ENCODE peak calls at places on chromosomes 1 and 21, in six cellular contexts. One of them, this sample, is unnamed.

GRCh38 chr1:206486995-206487788 is 16.9 kb downstream of the IKBKE start:
- DNase-seq in sigmoid colon: no peak
- DNase-seq in tibial artery: no peak
- DNase-seq in uterus: no peak
- DNase-seq in cardiac fibroblast: no peak
- DNase-seq in left ventricle myocardium inferior: no peak
- DNase-seq in this sample: no peak

GRCh38 chr1:199403421-199404116 is 623.9 kb upstream of the NR5A2 start:
- DNase-seq in sigmoid colon: no peak
- DNase-seq in tibial artery: no peak
- DNase-seq in uterus: no peak
- DNase-seq in cardiac fibroblast: peak
- DNase-seq in left ventricle myocardium inferior: no peak
- DNase-seq in this sample: no peak

GRCh38 chr1:50553921-50554320 is 130.7 kb upstream of the DMRTA2 start:
- DNase-seq in sigmoid colon: no peak
- DNase-seq in tibial artery: no peak
- DNase-seq in uterus: no peak
- DNase-seq in cardiac fibroblast: no peak
- DNase-seq in left ventricle myocardium inferior: no peak
- DNase-seq in this sample: no peak

GRCh38 chr1:227728059-227728891 is 6.8 kb downstream of the JMJD4 start:
- DNase-seq in sigmoid colon: peak
- DNase-seq in tibial artery: peak
- DNase-seq in uterus: peak
- DNase-seq in cardiac fibroblast: peak
- DNase-seq in left ventricle myocardium inferior: peak
- DNase-seq in this sample: peak

GRCh38 chr1:32759521-32759980 is 57.0 kb upstream of the SYNC start:
- DNase-seq in sigmoid colon: no peak
- DNase-seq in tibial artery: no peak
- DNase-seq in uterus: no peak
- DNase-seq in cardiac fibroblast: no peak
- DNase-seq in left ventricle myocardium inferior: no peak
- DNase-seq in this sample: peak

GRCh38 chr1:209989525-209989924 is 51.5 kb downstream of the SYT14 start:
- DNase-seq in sigmoid colon: no peak
- DNase-seq in tibial artery: no peak
- DNase-seq in uterus: no peak
- DNase-seq in cardiac fibroblast: peak
- DNase-seq in left ventricle myocardium inferior: no peak
- DNase-seq in this sample: peak

GRCh38 chr1:210272666-210273065 is 40.1 kb downstream of the SERTAD4 start:
- DNase-seq in sigmoid colon: no peak
- DNase-seq in tibial artery: no peak
- DNase-seq in uterus: no peak
- DNase-seq in cardiac fibroblast: no peak
- DNase-seq in left ventricle myocardium inferior: no peak
- DNase-seq in this sample: no peak

GRCh38 chr1:30744060-30744756 is 13.4 kb downstream of the LAPTM5 start:
- DNase-seq in sigmoid colon: no peak
- DNase-seq in tibial artery: no peak
- DNase-seq in uterus: no peak
- DNase-seq in cardiac fibroblast: peak
- DNase-seq in left ventricle myocardium inferior: no peak
- DNase-seq in this sample: peak

GRCh38 chr1:88983791-88984552 is 8.5 kb downstream of the KYAT3 start:
- DNase-seq in sigmoid colon: no peak
- DNase-seq in tibial artery: no peak
- DNase-seq in uterus: no peak
- DNase-seq in cardiac fibroblast: peak
- DNase-seq in left ventricle myocardium inferior: no peak
- DNase-seq in this sample: peak

GRCh38 chr1:159828916-159829634 is 2.4 kb downstream of the SLAMF8 start:
- DNase-seq in sigmoid colon: no peak
- DNase-seq in tibial artery: peak
- DNase-seq in uterus: no peak
- DNase-seq in cardiac fibroblast: peak
- DNase-seq in left ventricle myocardium inferior: peak
- DNase-seq in this sample: no peak

GRCh38 chr1:90534669-90535379 is 182.3 kb downstream of the BARHL2 start:
- DNase-seq in sigmoid colon: no peak
- DNase-seq in tibial artery: no peak
- DNase-seq in uterus: no peak
- DNase-seq in cardiac fibroblast: no peak
- DNase-seq in left ventricle myocardium inferior: no peak
- DNase-seq in this sample: no peak

GRCh38 chr1:53145942-53146708 is 3.7 kb upstream of the SLC1A7 start:
- DNase-seq in sigmoid colon: peak
- DNase-seq in tibial artery: peak
- DNase-seq in uterus: peak
- DNase-seq in cardiac fibroblast: peak
- DNase-seq in left ventricle myocardium inferior: peak
- DNase-seq in this sample: peak

GRCh38 chr1:35864813-35865212 is 18.2 kb upstream of the AGO1 start:
- DNase-seq in sigmoid colon: no peak
- DNase-seq in tibial artery: no peak
- DNase-seq in uterus: no peak
- DNase-seq in cardiac fibroblast: no peak
- DNase-seq in left ventricle myocardium inferior: no peak
- DNase-seq in this sample: no peak

GRCh38 chr1:184469391-184469790 is 82.6 kb downstream of the C1orf21 start:
- DNase-seq in sigmoid colon: no peak
- DNase-seq in tibial artery: no peak
- DNase-seq in uterus: no peak
- DNase-seq in cardiac fibroblast: no peak
- DNase-seq in left ventricle myocardium inferior: no peak
- DNase-seq in this sample: no peak

GRCh38 chr1:184473176-184473966 is 86.5 kb downstream of the C1orf21 start:
- DNase-seq in sigmoid colon: no peak
- DNase-seq in tibial artery: no peak
- DNase-seq in uterus: no peak
- DNase-seq in cardiac fibroblast: no peak
- DNase-seq in left ventricle myocardium inferior: no peak
- DNase-seq in this sample: no peak

GRCh38 chr1:184467295-184467694 is 80.5 kb downstream of the C1orf21 start:
- DNase-seq in sigmoid colon: no peak
- DNase-seq in tibial artery: no peak
- DNase-seq in uterus: no peak
- DNase-seq in cardiac fibroblast: no peak
- DNase-seq in left ventricle myocardium inferior: no peak
- DNase-seq in this sample: no peak

GRCh38 chr1:184472117-184472516 is 85.3 kb downstream of the C1orf21 start:
- DNase-seq in sigmoid colon: no peak
- DNase-seq in tibial artery: no peak
- DNase-seq in uterus: no peak
- DNase-seq in cardiac fibroblast: no peak
- DNase-seq in left ventricle myocardium inferior: no peak
- DNase-seq in this sample: no peak

GRCh38 chr1:184471686-184472085 is 84.9 kb downstream of the C1orf21 start:
- DNase-seq in sigmoid colon: no peak
- DNase-seq in tibial artery: no peak
- DNase-seq in uterus: no peak
- DNase-seq in cardiac fibroblast: no peak
- DNase-seq in left ventricle myocardium inferior: no peak
- DNase-seq in this sample: no peak
- TF ChIP-seq CTCF in sigmoid colon: no peak
- TF ChIP-seq CTCF in tibial artery: no peak
- TF ChIP-seq CTCF in uterus: no peak
- TF ChIP-seq CTCF in cardiac fibroblast: no peak
- TF ChIP-seq CTCF in left ventricle myocardium inferior: no peak
- TF ChIP-seq CTCF in this sample: no peak

GRCh38 chr1:201650608-201650933 is 111.6 kb downstream of the NAV1 start:
- DNase-seq in sigmoid colon: no peak
- DNase-seq in tibial artery: no peak
- DNase-seq in uterus: no peak
- DNase-seq in cardiac fibroblast: no peak
- DNase-seq in left ventricle myocardium inferior: no peak
- DNase-seq in this sample: no peak
- H3K4me3 ChIP-seq in sigmoid colon: peak
- H3K4me3 ChIP-seq in tibial artery: peak
- H3K4me3 ChIP-seq in uterus: peak
- H3K4me3 ChIP-seq in cardiac fibroblast: peak
- H3K4me3 ChIP-seq in left ventricle myocardium inferior: peak
- H3K4me3 ChIP-seq in this sample: peak

DNA sequence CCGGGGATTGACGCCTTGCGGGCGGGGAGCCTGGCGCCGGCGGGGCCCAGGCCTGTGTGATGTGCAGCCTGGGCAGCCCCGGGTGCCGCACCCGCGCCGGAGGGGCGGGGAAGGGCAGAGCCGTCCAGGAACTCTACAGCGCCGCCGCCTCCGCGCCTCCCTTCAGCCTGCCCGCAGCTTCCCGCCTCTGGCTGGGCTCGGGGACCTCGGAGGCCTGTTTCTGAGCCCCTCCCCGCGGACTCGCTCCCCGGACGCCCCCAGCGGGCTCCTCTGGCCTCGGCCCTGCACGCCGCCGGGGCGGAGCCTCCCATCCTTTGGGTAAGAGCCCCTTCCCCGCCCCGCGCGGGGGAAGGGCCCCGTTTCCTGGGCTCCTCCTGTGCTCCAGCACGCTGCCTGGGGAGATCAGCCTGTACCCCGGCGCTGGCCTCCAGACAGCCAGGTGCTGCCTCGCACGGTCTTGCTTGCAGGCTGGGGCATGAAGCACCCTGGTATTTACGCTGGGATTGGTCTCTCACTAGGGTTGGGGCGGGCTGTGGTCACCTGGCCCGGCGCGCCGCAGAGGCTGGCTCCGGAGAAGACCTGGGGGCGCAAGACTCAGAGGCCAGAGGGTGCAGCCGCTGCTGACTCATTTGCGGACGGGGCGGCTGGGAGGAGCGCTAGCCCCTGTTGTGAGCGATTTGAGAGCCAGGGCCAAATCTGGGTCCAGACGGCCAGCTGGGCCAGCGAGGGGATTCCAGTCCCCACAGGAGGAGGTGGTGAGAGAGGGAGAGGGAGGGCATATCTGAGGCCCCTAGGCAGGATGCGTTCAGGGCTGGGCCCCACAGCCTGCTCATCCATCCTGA is 5.7 kb upstream of the ACOT11 start:
- DNase-seq in sigmoid colon: peak
- DNase-seq in tibial artery: peak
- DNase-seq in uterus: peak
- DNase-seq in cardiac fibroblast: peak
- DNase-seq in left ventricle myocardium inferior: peak
- DNase-seq in this sample: peak
- TF ChIP-seq CTCF in sigmoid colon: no peak
- TF ChIP-seq CTCF in tibial artery: peak
- TF ChIP-seq CTCF in uterus: no peak
- TF ChIP-seq CTCF in cardiac fibroblast: no peak
- TF ChIP-seq CTCF in left ventricle myocardium inferior: no peak
- TF ChIP-seq CTCF in this sample: peak

DNA sequence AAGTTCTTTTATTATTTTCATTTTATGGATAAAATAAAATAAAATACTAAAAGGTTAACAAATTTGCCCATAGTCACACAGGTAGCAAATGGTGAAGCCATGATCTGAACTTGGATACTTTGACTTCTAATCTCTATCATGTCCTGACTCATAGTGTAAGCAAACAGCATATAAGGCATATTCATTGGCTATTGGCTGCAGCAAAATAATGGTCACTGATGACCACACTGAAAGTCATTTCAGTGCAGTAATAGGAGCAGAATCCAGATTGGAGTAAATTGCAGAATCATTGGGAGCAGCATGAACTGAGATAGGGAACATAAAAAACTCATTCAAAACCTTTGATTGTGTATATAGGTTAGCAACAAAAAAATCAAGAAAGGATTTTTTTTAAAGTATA is 262.9 kb downstream of the PLA2G4A start:
- DNase-seq in sigmoid colon: no peak
- DNase-seq in tibial artery: no peak
- DNase-seq in uterus: no peak
- DNase-seq in cardiac fibroblast: no peak
- DNase-seq in left ventricle myocardium inferior: no peak
- DNase-seq in this sample: peak
- H3K4me3 ChIP-seq in sigmoid colon: no peak
- H3K4me3 ChIP-seq in tibial artery: no peak
- H3K4me3 ChIP-seq in uterus: no peak
- H3K4me3 ChIP-seq in cardiac fibroblast: no peak
- H3K4me3 ChIP-seq in left ventricle myocardium inferior: no peak
- H3K4me3 ChIP-seq in this sample: no peak

GRCh38 chr1:234924450-234925355 is 203.9 kb downstream of the TOMM20 start:
- DNase-seq in sigmoid colon: no peak
- DNase-seq in tibial artery: peak
- DNase-seq in uterus: no peak
- DNase-seq in cardiac fibroblast: peak
- DNase-seq in left ventricle myocardium inferior: no peak
- DNase-seq in this sample: no peak
- TF ChIP-seq CTCF in sigmoid colon: no peak
- TF ChIP-seq CTCF in tibial artery: no peak
- TF ChIP-seq CTCF in uterus: no peak
- TF ChIP-seq CTCF in cardiac fibroblast: no peak
- TF ChIP-seq CTCF in left ventricle myocardium inferior: no peak
- TF ChIP-seq CTCF in this sample: no peak

GRCh38 chr21:44765231-44766013 is 36.2 kb downstream of the UBE2G2 start:
- DNase-seq in sigmoid colon: no peak
- DNase-seq in tibial artery: no peak
- DNase-seq in uterus: no peak
- DNase-seq in cardiac fibroblast: peak
- DNase-seq in left ventricle myocardium inferior: no peak
- DNase-seq in this sample: peak
- H3K4me3 ChIP-seq in sigmoid colon: no peak
- H3K4me3 ChIP-seq in tibial artery: no peak
- H3K4me3 ChIP-seq in uterus: no peak
- H3K4me3 ChIP-seq in cardiac fibroblast: no peak
- H3K4me3 ChIP-seq in left ventricle myocardium inferior: no peak
- H3K4me3 ChIP-seq in this sample: no peak

GRCh38 chr1:164510435-164510834 is 48.5 kb upstream of the PBX1 start:
- DNase-seq in sigmoid colon: no peak
- DNase-seq in tibial artery: no peak
- DNase-seq in uterus: no peak
- DNase-seq in cardiac fibroblast: peak
- DNase-seq in left ventricle myocardium inferior: no peak
- DNase-seq in this sample: peak
- TF ChIP-seq CTCF in sigmoid colon: no peak
- TF ChIP-seq CTCF in tibial artery: no peak
- TF ChIP-seq CTCF in uterus: no peak
- TF ChIP-seq CTCF in cardiac fibroblast: no peak
- TF ChIP-seq CTCF in left ventricle myocardium inferior: peak
- TF ChIP-seq CTCF in this sample: no peak

DNA sequence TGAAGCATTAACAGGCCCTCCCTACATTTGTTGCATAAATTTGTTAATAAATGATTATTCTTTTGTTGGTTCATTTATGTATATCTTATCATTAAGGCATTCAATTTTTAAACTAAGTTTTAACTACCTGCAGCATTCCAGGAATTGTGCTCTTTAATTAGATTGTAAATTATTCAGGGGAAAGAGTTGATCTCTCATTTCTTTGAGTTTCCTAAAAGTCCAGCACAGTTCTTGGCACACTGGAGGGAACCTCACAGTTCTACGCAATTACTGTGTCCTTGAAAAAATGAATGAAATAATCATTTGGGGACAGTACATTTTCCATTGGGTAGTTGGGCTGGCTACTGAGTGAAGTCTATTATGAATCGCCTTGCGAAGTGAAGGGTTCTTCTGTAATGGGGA is 493 bp upstream of the STXBP3 start:
- DNase-seq in sigmoid colon: no peak
- DNase-seq in tibial artery: no peak
- DNase-seq in uterus: no peak
- DNase-seq in cardiac fibroblast: no peak
- DNase-seq in left ventricle myocardium inferior: no peak
- DNase-seq in this sample: no peak
- H3K4me3 ChIP-seq in sigmoid colon: no peak
- H3K4me3 ChIP-seq in tibial artery: peak
- H3K4me3 ChIP-seq in uterus: peak
- H3K4me3 ChIP-seq in cardiac fibroblast: no peak
- H3K4me3 ChIP-seq in left ventricle myocardium inferior: peak
- H3K4me3 ChIP-seq in this sample: no peak

This sample was measured in bronchial epithelial cell.